ENCODE peak calls at places on chromosomes 2 and 18, in four cellular contexts. One of them, this sample, is unnamed.

GRCh38 chr2:215917953-215918620 is 95.3 kb downstream of the MREG start:
- ATAC-seq in GM12878: peak
- ATAC-seq in upper lobe of left lung: no peak
- ATAC-seq in HepG2: no peak
- ATAC-seq in this sample: no peak

GRCh38 chr18:34611904-34612303 is 98.2 kb upstream of the DTNA start:
- ATAC-seq in GM12878: no peak
- ATAC-seq in upper lobe of left lung: peak
- ATAC-seq in HepG2: no peak
- ATAC-seq in this sample: no peak

GRCh38 chr2:71150082-71150816 is 19.8 kb downstream of the MPHOSPH10 start:
- ATAC-seq in GM12878: no peak
- ATAC-seq in upper lobe of left lung: no peak
- ATAC-seq in HepG2: peak
- ATAC-seq in this sample: no peak

GRCh38 chr2:143503280-143503679 is 374.1 kb downstream of the ARHGAP15 start:
- ATAC-seq in GM12878: no peak
- ATAC-seq in upper lobe of left lung: no peak
- ATAC-seq in HepG2: no peak
- ATAC-seq in this sample: peak

GRCh38 chr2:159875083-159875482 is 77.1 kb upstream of the CD302 start:
- ATAC-seq in GM12878: no peak
- ATAC-seq in upper lobe of left lung: peak
- ATAC-seq in HepG2: peak
- ATAC-seq in this sample: peak

GRCh38 chr2:173218331-173219056 is 136.2 kb upstream of the CDCA7 start:
- ATAC-seq in GM12878: no peak
- ATAC-seq in upper lobe of left lung: no peak
- ATAC-seq in HepG2: peak
- ATAC-seq in this sample: peak

GRCh38 chr2:69026638-69027037 is 13.7 kb downstream of the ANTXR1 start:
- ATAC-seq in GM12878: no peak
- ATAC-seq in upper lobe of left lung: no peak
- ATAC-seq in HepG2: no peak
- ATAC-seq in this sample: no peak

GRCh38 chr18:62325806-62326645 is 916 bp downstream of the TNFRSF11A start:
- ATAC-seq in GM12878: peak
- ATAC-seq in upper lobe of left lung: no peak
- ATAC-seq in HepG2: peak
- ATAC-seq in this sample: no peak

GRCh38 chr2:164530464-164530863 is 90.8 kb downstream of the GRB14 start:
- ATAC-seq in GM12878: no peak
- ATAC-seq in upper lobe of left lung: no peak
- ATAC-seq in HepG2: no peak
- ATAC-seq in this sample: no peak

GRCh38 chr18:24791736-24792135 is 331.3 kb downstream of the HRH4 start:
- ATAC-seq in GM12878: no peak
- ATAC-seq in upper lobe of left lung: no peak
- ATAC-seq in HepG2: no peak
- ATAC-seq in this sample: no peak

GRCh38 chr2:149456285-149456684 is 125.9 kb downstream of the LYPD6 start:
- ATAC-seq in GM12878: no peak
- ATAC-seq in upper lobe of left lung: no peak
- ATAC-seq in HepG2: peak
- ATAC-seq in this sample: no peak

GRCh38 chr2:23291274-23291673 is 93.7 kb upstream of the KLHL29 start:
- ATAC-seq in GM12878: no peak
- ATAC-seq in upper lobe of left lung: no peak
- ATAC-seq in HepG2: no peak
- ATAC-seq in this sample: peak

GRCh38 chr2:45786030-45786830 is 134.8 kb downstream of the PRKCE start:
- ATAC-seq in GM12878: no peak
- ATAC-seq in upper lobe of left lung: no peak
- ATAC-seq in HepG2: no peak
- ATAC-seq in this sample: no peak

GRCh38 chr18:48678237-48679115 is 139.6 kb downstream of the CTIF start:
- ATAC-seq in GM12878: no peak
- ATAC-seq in upper lobe of left lung: no peak
- ATAC-seq in HepG2: no peak
- ATAC-seq in this sample: no peak

GRCh38 chr18:72160504-72161445 is 383.4 kb downstream of the CBLN2 start:
- ATAC-seq in GM12878: peak
- ATAC-seq in upper lobe of left lung: no peak
- ATAC-seq in HepG2: no peak
- ATAC-seq in this sample: no peak

GRCh38 chr2:28326873-28327495 is 65.7 kb upstream of the FOSL2 start:
- ATAC-seq in GM12878: no peak
- ATAC-seq in upper lobe of left lung: no peak
- ATAC-seq in HepG2: no peak
- ATAC-seq in this sample: no peak

GRCh38 chr2:98898423-98898841 is 37.6 kb downstream of the CRACDL start:
- ATAC-seq in GM12878: no peak
- ATAC-seq in upper lobe of left lung: no peak
- ATAC-seq in HepG2: no peak
- ATAC-seq in this sample: no peak

GRCh38 chr18:76432274-76432755 is 62.7 kb downstream of the ZNF516 start:
- ATAC-seq in GM12878: no peak
- ATAC-seq in upper lobe of left lung: no peak
- ATAC-seq in HepG2: no peak
- ATAC-seq in this sample: no peak

GRCh38 chr2:110152943-110153342 is 37.3 kb upstream of the MALL start:
- ATAC-seq in GM12878: no peak
- ATAC-seq in upper lobe of left lung: no peak
- ATAC-seq in HepG2: no peak
- ATAC-seq in this sample: no peak

GRCh38 chr2:110153416-110153815 is 37.8 kb upstream of the MALL start:
- ATAC-seq in GM12878: no peak
- ATAC-seq in upper lobe of left lung: no peak
- ATAC-seq in HepG2: no peak
- ATAC-seq in this sample: no peak

GRCh38 chr2:110157153-110157793 is 41.7 kb upstream of the MALL start:
- ATAC-seq in GM12878: peak
- ATAC-seq in upper lobe of left lung: peak
- ATAC-seq in HepG2: peak
- ATAC-seq in this sample: peak
- TF ChIP-seq CTCF in GM12878: peak
- TF ChIP-seq CTCF in upper lobe of left lung: peak
- TF ChIP-seq CTCF in HepG2: peak
- TF ChIP-seq CTCF in this sample: peak

DNA sequence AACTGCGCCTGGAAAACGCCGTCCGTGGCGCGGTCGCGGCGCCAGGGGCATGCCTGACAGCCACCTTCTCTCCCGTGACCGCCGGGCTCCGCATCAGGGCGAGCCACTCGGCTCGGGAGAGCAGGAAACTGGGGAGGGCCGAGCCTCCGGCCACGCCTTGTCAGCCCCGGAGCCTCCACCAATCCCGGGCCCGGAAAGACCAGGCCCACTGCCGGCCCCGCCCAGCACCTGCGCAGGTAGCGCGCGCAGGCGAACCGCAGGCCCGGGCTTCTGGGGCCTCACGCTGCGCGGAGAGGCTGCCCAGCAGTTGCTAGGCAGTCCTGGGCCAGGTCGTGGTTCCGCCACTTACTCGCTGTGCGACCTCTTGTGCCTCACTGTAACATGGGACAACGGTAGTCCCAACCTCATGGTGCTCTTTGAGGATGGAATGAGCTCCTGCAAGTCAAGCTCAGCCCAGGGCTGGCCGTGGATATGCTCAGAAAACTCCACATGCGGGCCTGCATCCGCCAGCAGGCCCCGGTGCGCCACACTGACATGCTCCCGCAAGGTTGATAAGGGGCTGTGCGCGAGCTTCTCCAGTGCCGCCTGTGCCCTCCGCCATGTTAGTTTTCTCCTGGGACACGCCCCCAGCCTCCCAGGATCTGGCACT is 97.1 kb downstream of the INHBB start:
- ATAC-seq in GM12878: no peak
- ATAC-seq in upper lobe of left lung: peak
- ATAC-seq in HepG2: no peak
- ATAC-seq in this sample: peak
- TF ChIP-seq POLR2AphosphoS5 in GM12878: no peak
- TF ChIP-seq POLR2AphosphoS5 in upper lobe of left lung: peak
- TF ChIP-seq POLR2AphosphoS5 in HepG2: no peak
- TF ChIP-seq POLR2AphosphoS5 in this sample: no peak

GRCh38 chr2:108615480-108616090 is 81.3 kb downstream of the LIMS1 start:
- ATAC-seq in GM12878: no peak
- ATAC-seq in upper lobe of left lung: no peak
- ATAC-seq in HepG2: no peak
- ATAC-seq in this sample: no peak
- H3K4me3 ChIP-seq in GM12878: no peak
- H3K4me3 ChIP-seq in upper lobe of left lung: no peak
- H3K4me3 ChIP-seq in HepG2: no peak
- H3K4me3 ChIP-seq in this sample: no peak

GRCh38 chr18:57121542-57122112 is 25.3 kb upstream of the BOD1L2 start:
- ATAC-seq in GM12878: no peak
- ATAC-seq in upper lobe of left lung: no peak
- ATAC-seq in HepG2: no peak
- ATAC-seq in this sample: no peak
- TF ChIP-seq CTCF in GM12878: no peak
- TF ChIP-seq CTCF in upper lobe of left lung: no peak
- TF ChIP-seq CTCF in HepG2: no peak
- TF ChIP-seq CTCF in this sample: no peak

DNA sequence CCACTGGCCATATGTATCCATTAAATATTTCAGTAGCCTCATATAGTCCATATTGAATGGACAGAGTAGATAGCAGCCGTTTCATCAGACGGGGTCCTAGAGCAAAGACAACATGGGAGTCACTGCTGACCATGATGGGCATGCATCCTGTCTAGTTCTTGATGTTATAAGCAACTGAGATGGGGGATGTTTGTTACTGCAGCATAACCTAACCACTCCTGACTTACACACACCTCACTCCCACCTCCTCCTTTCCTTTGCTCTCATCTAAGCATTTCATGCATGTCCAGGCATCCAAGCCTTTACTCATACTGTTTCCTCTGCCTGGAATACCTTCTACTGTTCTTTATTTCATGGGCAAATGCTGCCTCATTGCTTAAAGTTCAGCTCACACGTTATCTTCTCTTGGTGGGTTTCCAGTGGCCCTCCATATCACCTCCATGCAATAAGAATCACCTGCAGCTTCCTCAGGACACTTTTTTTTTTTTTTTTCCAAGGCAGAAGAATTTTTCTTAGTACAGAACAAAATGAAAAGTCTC is 87.8 kb downstream of the DDX1 start:
- ATAC-seq in GM12878: no peak
- ATAC-seq in upper lobe of left lung: no peak
- ATAC-seq in HepG2: no peak
- ATAC-seq in this sample: no peak
- TF ChIP-seq POLR2AphosphoS5 in GM12878: no peak
- TF ChIP-seq POLR2AphosphoS5 in upper lobe of left lung: no peak
- TF ChIP-seq POLR2AphosphoS5 in HepG2: no peak
- TF ChIP-seq POLR2AphosphoS5 in this sample: no peak

GRCh38 chr2:127598711-127599110 is 47.2 kb upstream of the GPR17 start:
- ATAC-seq in GM12878: no peak
- ATAC-seq in upper lobe of left lung: no peak
- ATAC-seq in HepG2: no peak
- ATAC-seq in this sample: no peak
- H3K4me3 ChIP-seq in GM12878: no peak
- H3K4me3 ChIP-seq in upper lobe of left lung: no peak
- H3K4me3 ChIP-seq in HepG2: no peak
- H3K4me3 ChIP-seq in this sample: no peak

GRCh38 chr2:201452058-201452736 is 657 bp downstream of the STRADB start:
- ATAC-seq in GM12878: peak
- ATAC-seq in upper lobe of left lung: no peak
- ATAC-seq in HepG2: peak
- ATAC-seq in this sample: no peak
- TF ChIP-seq CTCF in GM12878: no peak
- TF ChIP-seq CTCF in upper lobe of left lung: no peak
- TF ChIP-seq CTCF in HepG2: no peak
- TF ChIP-seq CTCF in this sample: no peak

DNA sequence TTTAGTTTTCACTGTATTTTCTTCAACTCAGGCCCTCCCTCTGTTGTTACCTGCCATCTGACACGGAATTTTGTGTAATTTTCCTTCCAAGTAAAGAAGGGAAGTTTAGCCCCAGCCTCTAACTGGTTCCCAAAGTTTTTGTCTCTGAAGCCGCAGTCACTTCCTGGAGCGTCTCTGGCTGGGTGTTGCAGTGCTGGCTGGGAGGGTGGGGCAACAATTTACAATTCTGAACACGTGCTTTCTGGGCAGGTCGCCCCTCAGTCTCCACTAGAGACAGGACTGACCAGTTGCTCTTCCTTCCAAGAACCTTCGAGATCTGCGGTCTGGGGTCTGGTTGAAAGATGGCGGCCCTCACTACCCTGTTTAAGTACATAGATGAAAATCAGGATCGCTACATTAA is 3.5 kb downstream of the CNDP2 start:
- ATAC-seq in GM12878: peak
- ATAC-seq in upper lobe of left lung: peak
- ATAC-seq in HepG2: no peak
- ATAC-seq in this sample: no peak
- TF ChIP-seq POLR2AphosphoS5 in GM12878: peak
- TF ChIP-seq POLR2AphosphoS5 in upper lobe of left lung: peak
- TF ChIP-seq POLR2AphosphoS5 in HepG2: no peak
- TF ChIP-seq POLR2AphosphoS5 in this sample: no peak

This sample was measured in gastroesophageal sphincter.